ENCODE peak calls at places on chromosomes 12 and 14, in five cellular contexts. J is HFF-Myc, Y is endothelial cell, G is cardiac muscle cell, X is AG09319. S is an unnamed sample.

GRCh38 chr14:92513966-92514843 is 624 bp downstream of the RIN3 start:
- DNase-seq in G (peak; percentile 19), J (no peak), Y (peak; percentile 28), X (no peak), S (no peak)

GRCh38 chr14:96564389-96564788 is 62.2 kb downstream of the PAPOLA start:
- DNase-seq in Y (no peak), G (no peak), X (no peak), J (no peak), S (no peak)

GRCh38 chr12:53063708-53064612 is 14.1 kb downstream of the TNS2 start:
- DNase-seq in J (no peak), X (no peak), Y (no peak), G (no peak), S (no peak)

GRCh38 chr12:11621797-11622423 is 27.6 kb upstream of the ETV6 start:
- DNase-seq in Y (no peak), X (no peak), G (no peak), J (no peak), S (no peak)

GRCh38 chr12:115898670-115899069 is 378.8 kb downstream of the MED13L start:
- DNase-seq in Y (no peak), J (no peak), X (no peak), G (no peak), S (no peak)

GRCh38 chr12:127083028-127083949 is 1183.7 kb upstream of the TMEM132C start:
- DNase-seq in J (peak; percentile 50), G (peak; percentile 63), Y (no peak), X (peak; percentile 52), S (no peak)

GRCh38 chr12:93062100-93062419 is 133.0 kb upstream of the EEA1 start:
- DNase-seq in Y (no peak), J (no peak), G (no peak), X (no peak), S (no peak)

GRCh38 chr14:37056473-37056872 is 115.9 kb downstream of the SLC25A21 start:
- DNase-seq in G (no peak), X (no peak), Y (no peak), J (no peak), S (no peak)

GRCh38 chr12:122726056-122726558 is 4.5 kb downstream of the HCAR1 start:
- DNase-seq in Y (no peak), X (no peak), G (no peak), J (no peak), S (no peak)

GRCh38 chr12:68451261-68452091 is 119.3 kb upstream of the MDM1 start:
- DNase-seq in Y (no peak), X (peak; percentile 67), J (no peak), G (no peak), S (no peak)

GRCh38 chr14:55127491-55127951 is 1.5 kb upstream of the LGALS3 start:
- DNase-seq in X (no peak), Y (no peak), J (no peak), G (no peak), S (no peak)

GRCh38 chr14:94673781-94674231 is 61.6 kb downstream of the SERPINA3 start:
- DNase-seq in X (no peak), G (no peak), Y (no peak), J (no peak), S (peak; percentile 82)

GRCh38 chr14:24952851-24953666 is 96.9 kb downstream of the STXBP6 start:
- DNase-seq in G (peak; percentile 21), J (no peak), X (no peak), Y (peak; percentile 30), S (no peak)

GRCh38 chr12:26133508-26133907 is 8.7 kb upstream of the BHLHE41 start:
- DNase-seq in X (no peak), G (no peak), Y (no peak), J (no peak), S (no peak)

GRCh38 chr12:49346659-49347306 is at the start of gene DNAJC22:
- DNase-seq in X (no peak), J (no peak), G (peak; percentile 34), Y (no peak), S (no peak)

GRCh38 chr12:2461645-2462044 is 333.1 kb upstream of the FKBP4 start:
- DNase-seq in J (no peak), G (no peak), X (no peak), Y (no peak), S (no peak)

GRCh38 chr14:67487937-67488893 is at the start of gene TMEM229B:
- DNase-seq in G (no peak), Y (no peak), J (no peak), X (no peak), S (no peak)

GRCh38 chr14:50061664-50062437 is 54.5 kb downstream of the VCPKMT start:
- DNase-seq in X (no peak), J (peak; percentile 39), G (peak; percentile 38), Y (peak; percentile 31), S (no peak)

GRCh38 chr12:92445253-92446081 is 257.3 kb upstream of the PLEKHG7 start:
- DNase-seq in X (no peak), Y (no peak), J (no peak), G (no peak), S (no peak)

GRCh38 chr12:52254180-52254964 is 20.1 kb upstream of the KRT86 start:
- DNase-seq in J (no peak), X (no peak), G (no peak), Y (no peak), S (no peak)

GRCh38 chr12:5966486-5967095 is 21.5 kb upstream of the ANO2 start:
- DNase-seq in G (no peak), Y (no peak), J (no peak), X (no peak), S (no peak)

GRCh38 chr12:5963515-5963914 is 18.5 kb upstream of the ANO2 start:
- DNase-seq in Y (no peak), X (no peak), G (no peak), J (no peak), S (no peak)

GRCh38 chr12:5964913-5965900 is 20.1 kb upstream of the ANO2 start:
- DNase-seq in J (no peak), Y (no peak), G (no peak), X (no peak), S (no peak)

GRCh38 chr12:5967645-5968415 is 22.8 kb upstream of the ANO2 start:
- DNase-seq in G (no peak), J (no peak), Y (no peak), X (no peak), S (peak; percentile 73)

DNA sequence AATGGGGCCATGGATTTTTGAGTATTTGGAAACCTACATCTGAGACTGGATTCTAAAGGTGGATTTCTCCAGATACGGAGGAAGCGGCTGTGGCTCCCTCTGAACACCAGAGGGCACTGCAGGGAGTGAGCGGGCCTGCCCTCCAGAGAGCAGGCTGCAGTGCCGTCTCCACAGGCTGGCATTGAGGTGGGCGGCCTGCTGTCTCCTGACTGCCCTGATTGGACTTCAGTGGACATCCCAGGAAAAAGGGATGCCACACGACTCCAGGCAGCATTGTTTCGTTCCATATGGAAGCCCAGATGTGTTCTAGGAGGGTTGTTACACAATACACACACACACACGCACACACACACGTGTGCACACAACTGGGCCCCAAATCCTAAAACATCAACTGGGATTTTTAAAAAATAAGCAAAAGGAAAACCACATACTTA is 20.9 kb upstream of the ANO2 start:
- DNase-seq in X (no peak), J (no peak), Y (peak; percentile 79), G (peak; percentile 74), S (no peak)
- TF ChIP-seq CTCF in X (peak; percentile 93), J (peak; percentile 88), Y (peak; percentile 51), G (peak; percentile 88), S (peak; percentile 87)

GRCh38 chr14:75143761-75144527 is 17.1 kb upstream of the NEK9 start:
- DNase-seq in X (no peak), J (no peak), Y (no peak), G (no peak), S (no peak)

GRCh38 chr14:75142494-75142893 is 15.6 kb upstream of the NEK9 start:
- DNase-seq in G (no peak), Y (no peak), X (no peak), J (no peak), S (no peak)

GRCh38 chr14:75144944-75145343 is 18.1 kb upstream of the NEK9 start:
- DNase-seq in J (no peak), G (no peak), Y (no peak), X (no peak), S (no peak)

GRCh38 chr14:75150150-75150549 is 23.3 kb upstream of the NEK9 start:
- DNase-seq in G (no peak), Y (no peak), J (no peak), X (no peak), S (no peak)

GRCh38 chr14:75147423-75148071 is 20.7 kb upstream of the NEK9 start:
- DNase-seq in X (peak; percentile 47), G (peak; percentile 77), Y (peak; percentile 58), J (no peak), S (peak; percentile 90)
- TF ChIP-seq CTCF in X (peak; percentile 62), G (peak; percentile 76), Y (no peak), J (peak; percentile 34), S (peak; percentile 71)

DNA sequence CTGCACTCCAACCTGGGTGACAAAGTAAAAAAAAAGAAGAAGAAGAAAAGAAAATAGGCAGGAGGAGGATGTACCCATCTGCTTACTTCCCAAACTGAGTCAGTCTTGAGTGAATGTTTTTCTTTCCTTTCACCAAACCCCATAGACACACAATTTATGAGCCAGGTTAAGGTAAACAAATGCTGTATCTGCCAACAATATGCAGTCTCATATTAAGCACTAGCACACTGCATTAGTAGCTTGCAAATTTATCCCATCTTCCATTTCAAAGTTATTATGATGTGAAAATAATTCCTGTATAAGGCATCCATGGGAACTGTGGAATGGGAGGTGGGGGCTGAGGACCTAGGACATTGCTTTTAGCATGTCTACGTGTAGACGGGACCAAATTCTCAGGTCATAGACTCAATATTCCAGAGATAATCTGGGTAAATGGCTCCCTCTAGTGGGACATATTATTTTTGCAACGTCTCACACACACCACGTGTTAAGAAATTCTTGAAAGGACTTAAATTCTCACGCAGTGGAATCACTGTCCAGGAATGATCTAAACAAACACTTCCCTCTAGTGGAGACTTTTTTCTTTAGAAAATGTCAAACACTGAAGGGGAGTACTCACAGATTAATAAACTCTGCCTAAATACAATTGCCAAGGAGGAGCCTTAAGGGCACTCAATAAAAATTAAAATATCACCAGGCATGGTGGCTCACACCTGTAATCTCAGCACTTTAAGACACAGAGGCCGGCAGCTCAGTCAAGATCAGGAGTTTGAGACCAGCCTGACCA is 17.1 kb upstream of the OR10P1 start:
- DNase-seq in J (peak; percentile 94), Y (peak; percentile 76), G (peak; percentile 91), X (peak; percentile 76), S (no peak)
- TF ChIP-seq CTCF in J (peak; percentile 66), Y (peak; percentile 98), G (peak; percentile 79), X (peak; percentile 65), S (peak; percentile 82)

GRCh38 chr12:94141004-94141764 is 7.2 kb upstream of the PLXNC1 start:
- DNase-seq in X (no peak), Y (no peak), G (no peak), J (no peak), S (no peak)

GRCh38 chr12:94139816-94140215 is 8.6 kb upstream of the PLXNC1 start:
- DNase-seq in G (no peak), J (no peak), Y (no peak), X (no peak), S (no peak)

GRCh38 chr12:94143444-94143843 is 4.9 kb upstream of the PLXNC1 start:
- DNase-seq in J (no peak), Y (no peak), G (no peak), X (no peak), S (no peak)

GRCh38 chr12:94141892-94142291 is 6.5 kb upstream of the PLXNC1 start:
- DNase-seq in X (no peak), J (no peak), Y (no peak), G (no peak), S (no peak)

DNA sequence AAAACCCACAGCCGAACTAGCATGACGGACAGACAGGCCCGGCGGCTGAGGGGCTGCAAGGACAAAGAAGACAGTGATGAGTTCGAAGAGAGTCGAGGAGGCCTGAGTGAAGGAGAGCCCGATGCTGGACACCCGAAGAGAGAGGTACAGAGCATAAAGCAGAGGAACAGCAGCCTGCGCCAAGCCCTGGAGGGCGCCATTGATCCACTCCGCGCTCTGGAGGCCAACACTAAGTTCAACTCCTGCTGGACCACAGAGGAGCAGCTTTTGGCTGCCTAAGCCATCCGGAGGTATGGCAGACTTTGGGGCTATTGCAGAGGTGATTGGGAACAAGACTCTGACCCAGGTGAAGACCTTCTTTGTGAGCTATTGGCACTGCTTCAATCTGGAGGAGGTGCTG is 7.8 kb upstream of the PLXNC1 start:
- DNase-seq in G (peak; percentile 28), J (no peak), Y (peak; percentile 51), X (no peak), S (no peak)
- TF ChIP-seq CTCF in G (peak; percentile 32), J (peak; percentile 48), Y (no peak), X (peak; percentile 35), S (peak; percentile 38)